ENCODE peak calls at places on chromosome 5, in seven cellular contexts. V is activated T-helper 1 cell treated with Interleukin-2 at 50 U/mL for 16 hours; Q is foreskin fibroblast; A is midbrain; L is stimulated activated CD8-positive, alpha-beta memory T cell treated with anti-CD3 and anti-CD28 coated beads, Interleukin-15, amount 100 ng/mL, for 1 hour; K is left ventricle myocardium superior; J is GM04504. H is an unnamed sample.

GRCh38 chr5:31935702-31936347 is 238.3 kb downstream of the GOLPH3 start:
- DNase-seq in V (no peak), Q (no peak), A (no peak), L (no peak), K (no peak), J (no peak), H (no peak)

GRCh38 chr5:76256116-76256889 is 146.8 kb upstream of the IQGAP2 start:
- DNase-seq in V (peak; percentile 41), Q (peak; percentile 73), A (peak; percentile 80), L (peak; percentile 33), K (no peak), J (peak; percentile 30), H (peak; percentile 85)

GRCh38 chr5:14781106-14781505 is 90.5 kb downstream of the ANKH start:
- DNase-seq in V (no peak), Q (no peak), A (no peak), L (no peak), K (no peak), J (no peak), H (no peak)

GRCh38 chr5:120017523-120017922 is 388.2 kb downstream of the FAM170A start:
- DNase-seq in V (no peak), Q (peak; percentile 59), A (no peak), L (no peak), K (no peak), J (peak; percentile 9), H (no peak)

GRCh38 chr5:53971096-53971495 is 339.3 kb downstream of the ARL15 start:
- DNase-seq in V (no peak), Q (no peak), A (no peak), L (no peak), K (no peak), J (no peak), H (no peak)

GRCh38 chr5:23977365-23977764 is 470.0 kb downstream of the PRDM9 start:
- DNase-seq in V (no peak), Q (no peak), A (no peak), L (no peak), K (no peak), J (no peak), H (no peak)

GRCh38 chr5:92527311-92528078 is 1053.5 kb downstream of the NR2F1-AS1 start:
- DNase-seq in V (no peak), Q (peak; percentile 71), A (no peak), L (no peak), K (no peak), J (peak; percentile 40), H (no peak)

GRCh38 chr5:123485275-123485674 is 26.7 kb upstream of the CSNK1G3 start:
- DNase-seq in V (no peak), Q (no peak), A (no peak), L (no peak), K (no peak), J (no peak), H (no peak)

GRCh38 chr5:178839319-178839704 is 20.4 kb upstream of the ZNF354B start:
- DNase-seq in V (peak; percentile 19), Q (no peak), A (peak; percentile 20), L (peak; percentile 21), K (peak; percentile 69), J (peak; percentile 6), H (peak; percentile 36)

GRCh38 chr5:141172381-141173204 is at the start of gene PCDHB7:
- DNase-seq in V (no peak), Q (peak; percentile 15), A (peak; percentile 18), L (no peak), K (no peak), J (no peak), H (peak; percentile 47)

GRCh38 chr5:134133213-134133994 is 18.9 kb downstream of the TCF7 start:
- DNase-seq in V (no peak), Q (no peak), A (no peak), L (no peak), K (no peak), J (no peak), H (no peak)

GRCh38 chr5:621341-621761 is 9.2 kb downstream of the CEP72 start:
- DNase-seq in V (no peak), Q (no peak), A (no peak), L (no peak), K (no peak), J (no peak), H (no peak)

GRCh38 chr5:89584339-89584956 is 701.5 kb upstream of the MEF2C start:
- DNase-seq in V (no peak), Q (peak; percentile 80), A (no peak), L (no peak), K (no peak), J (peak; percentile 55), H (no peak)

GRCh38 chr5:9507974-9508373 is 37.9 kb downstream of the SEMA5A start:
- DNase-seq in V (no peak), Q (peak; percentile 59), A (no peak), L (no peak), K (no peak), J (peak; percentile 64), H (no peak)

GRCh38 chr5:37206733-37207132 is 42.4 kb downstream of the CPLANE1 start:
- DNase-seq in V (no peak), Q (no peak), A (no peak), L (no peak), K (no peak), J (no peak), H (no peak)

GRCh38 chr5:96734871-96735325 is 72.7 kb downstream of the CAST start:
- DNase-seq in V (no peak), Q (peak; percentile 70), A (no peak), L (no peak), K (no peak), J (no peak), H (no peak)

GRCh38 chr5:35819656-35820055 is 37.0 kb upstream of the IL7R start:
- DNase-seq in V (no peak), Q (no peak), A (no peak), L (no peak), K (no peak), J (no peak), H (no peak)

H was measured in pons.